ENCODE peak calls at places on chromosomes 2 and 18, in eight cellular contexts. O, Q, E, T, P, S, K and L are unnamed samples.

GRCh38 chr2:191582355-191582754 is 95.6 kb upstream of the NABP1 start:
- DNase-seq in O (no peak), Q (no peak), E (peak), T (peak), P (no peak), S (peak), K (no peak), L (no peak)

GRCh38 chr2:105142239-105142638 is 99.3 kb upstream of the GPR45 start:
- DNase-seq in O (no peak), Q (no peak), E (no peak), T (no peak), P (no peak), S (no peak), K (no peak), L (no peak)

GRCh38 chr18:34704823-34705222 is 5.3 kb upstream of the DTNA start:
- DNase-seq in O (no peak), Q (no peak), E (no peak), T (no peak), P (no peak), S (no peak), K (no peak), L (no peak)

GRCh38 chr2:201070966-201071304 is 536 bp downstream of the HYCC2 start:
- DNase-seq in O (no peak), Q (no peak), E (peak), T (peak), P (no peak), S (peak), K (peak), L (no peak)

GRCh38 chr2:131156452-131157149 is 51.5 kb downstream of the PLEKHB2 start:
- DNase-seq in O (no peak), Q (no peak), E (no peak), T (no peak), P (no peak), S (no peak), K (no peak), L (no peak)

GRCh38 chr18:8607776-8608682 is 1.2 kb upstream of the RAB12 start:
- DNase-seq in O (no peak), Q (peak), E (no peak), T (no peak), P (no peak), S (no peak), K (no peak), L (no peak)

GRCh38 chr2:241062342-241063092 is 39.6 kb downstream of the MTERF4 start:
- DNase-seq in O (no peak), Q (no peak), E (peak), T (no peak), P (no peak), S (no peak), K (no peak), L (no peak)

GRCh38 chr2:69577467-69578200 is 65.9 kb downstream of the AAK1 start:
- DNase-seq in O (no peak), Q (no peak), E (no peak), T (no peak), P (no peak), S (no peak), K (no peak), L (peak)

GRCh38 chr2:1742680-1743395 is 1.5 kb downstream of the PXDN start:
- DNase-seq in O (no peak), Q (peak), E (peak), T (peak), P (peak), S (peak), K (peak), L (peak)

GRCh38 chr2:212364586-212364985 is 174.0 kb downstream of the ERBB4 start:
- DNase-seq in O (no peak), Q (no peak), E (no peak), T (peak), P (no peak), S (no peak), K (no peak), L (no peak)

GRCh38 chr18:57150828-57151227 is 3.9 kb downstream of the BOD1L2 start:
- DNase-seq in O (no peak), Q (no peak), E (no peak), T (no peak), P (no peak), S (no peak), K (no peak), L (no peak)

GRCh38 chr18:57523171-57523956 is 63.1 kb downstream of the FECH start:
- DNase-seq in O (no peak), Q (no peak), E (no peak), T (no peak), P (no peak), S (no peak), K (no peak), L (no peak)

GRCh38 chr18:68935686-68936085 is 137.8 kb downstream of the CCDC102B start:
- DNase-seq in O (no peak), Q (no peak), E (no peak), T (no peak), P (no peak), S (no peak), K (no peak), L (no peak)

GRCh38 chr2:71989671-71990070 is 158.0 kb downstream of the CYP26B1 start:
- DNase-seq in O (no peak), Q (no peak), E (no peak), T (no peak), P (no peak), S (no peak), K (no peak), L (no peak)

GRCh38 chr18:75433098-75433497 is 5.6 kb upstream of the SMIM21 start:
- DNase-seq in O (no peak), Q (no peak), E (no peak), T (no peak), P (no peak), S (no peak), K (no peak), L (no peak)

GRCh38 chr2:240425236-240425615 is 10.2 kb upstream of the GPC1 start:
- DNase-seq in O (no peak), Q (no peak), E (no peak), T (no peak), P (no peak), S (no peak), K (no peak), L (no peak)

GRCh38 chr2:235116885-235117492 is 165.2 kb downstream of the SH3BP4 start:
- DNase-seq in O (no peak), Q (peak), E (peak), T (peak), P (no peak), S (peak), K (peak), L (no peak)

GRCh38 chr2:134307334-134307733 is 53.5 kb downstream of the MGAT5 start:
- DNase-seq in O (no peak), Q (no peak), E (no peak), T (no peak), P (no peak), S (no peak), K (peak), L (no peak)